ENCODE peak calls at places on chromosomes 12 and 14, in nine cellular contexts. K is left ventricle myocardium inferior, N is H9, E is A549, H is GM12878, T is ovary, I is left lung, W is kidney, Z is aorta. Q is an unnamed sample. For H3K4me1, the result is how much of the 10 kb centered on the place peaks cover.

GRCh38 chr14:65403231-65403630 is 9.3 kb upstream of the FUT8 start:
- DNase-seq in K (no peak), N (no peak), E (no peak), H (no peak), T (no peak), I (no peak), W (no peak), Z (no peak), Q (no peak)

GRCh38 chr12:27817761-27818160 is 37.7 kb upstream of the MANSC4 start:
- DNase-seq in K (no peak), N (no peak), E (no peak), H (no peak), T (no peak), I (no peak), W (no peak), Z (no peak), Q (no peak)

GRCh38 chr12:52020539-52021336 is 14.0 kb downstream of the TAMALIN start:
- DNase-seq in K (no peak), N (peak), E (peak), H (no peak), T (no peak), I (no peak), W (peak), Z (peak), Q (no peak)

GRCh38 chr12:75974323-75975273 is 57.0 kb downstream of the PHLDA1 start:
- DNase-seq in K (no peak), N (no peak), E (no peak), H (no peak), T (no peak), I (no peak), W (no peak), Z (peak), Q (no peak)

GRCh38 chr14:30874999-30875787 is 834 bp downstream of the COCH start:
- DNase-seq in K (no peak), N (peak), E (no peak), H (no peak), T (no peak), I (peak), W (peak), Z (no peak), Q (no peak)

GRCh38 chr12:100554608-100555077 is 18.8 kb upstream of the GAS2L3 start:
- DNase-seq in K (no peak), N (peak), E (peak), H (no peak), T (no peak), I (no peak), W (no peak), Z (no peak), Q (peak)

GRCh38 chr14:59177229-59177628 is 11.2 kb upstream of the DAAM1 start:
- DNase-seq in K (no peak), N (peak), E (no peak), H (no peak), T (no peak), I (no peak), W (no peak), Z (no peak), Q (no peak)

GRCh38 chr12:107086314-107086713 is 7.0 kb downstream of the CRY1 start:
- DNase-seq in K (no peak), N (no peak), E (no peak), H (no peak), T (no peak), I (no peak), W (no peak), Z (no peak), Q (no peak)

GRCh38 chr12:49345048-49345839 is 1.4 kb upstream of the DNAJC22 start:
- DNase-seq in K (no peak), N (peak), E (no peak), H (no peak), T (no peak), I (no peak), W (peak), Z (no peak), Q (no peak)

GRCh38 chr12:43551971-43552559 is at the start of gene ADAMTS20:
- DNase-seq in K (no peak), N (peak), E (no peak), H (no peak), T (no peak), I (peak), W (peak), Z (no peak), Q (no peak)

GRCh38 chr12:109761631-109761950 is 48.0 kb downstream of the FAM222A start:
- DNase-seq in K (no peak), N (peak), E (no peak), H (no peak), T (peak), I (no peak), W (peak), Z (peak), Q (no peak)

GRCh38 chr14:65370890-65371289 is 41.6 kb upstream of the FUT8 start:
- DNase-seq in K (no peak), N (no peak), E (no peak), H (no peak), T (no peak), I (no peak), W (no peak), Z (no peak), Q (no peak)

GRCh38 chr12:124507188-124508109 is 60.0 kb downstream of the NCOR2 start:
- DNase-seq in K (peak), N (no peak), E (no peak), H (no peak), T (no peak), I (no peak), W (peak), Z (no peak), Q (no peak)

GRCh38 chr12:90280564-90281058 is 572.0 kb upstream of the ATP2B1 start:
- DNase-seq in K (no peak), N (no peak), E (no peak), H (peak), T (no peak), I (no peak), W (no peak), Z (no peak), Q (no peak)

GRCh38 chr14:53979747-53980642 is 23.4 kb upstream of the BMP4 start:
- DNase-seq in K (peak), N (peak), E (no peak), H (no peak), T (peak), I (no peak), W (no peak), Z (no peak), Q (no peak)

GRCh38 chr14:94547151-94547680 is 14.0 kb upstream of the SERPINA4 start:
- DNase-seq in K (no peak), N (no peak), E (no peak), H (no peak), T (no peak), I (no peak), W (no peak), Z (no peak), Q (no peak)

GRCh38 chr14:94548131-94548998 is 12.9 kb upstream of the SERPINA4 start:
- DNase-seq in K (no peak), N (no peak), E (no peak), H (no peak), T (no peak), I (no peak), W (no peak), Z (no peak), Q (no peak)

GRCh38 chr14:94548999-94549985 is 11.9 kb upstream of the SERPINA4 start:
- DNase-seq in K (peak), N (peak), E (peak), H (no peak), T (peak), I (peak), W (no peak), Z (no peak), Q (peak)

GRCh38 chr14:94547726-94548125 is 13.5 kb upstream of the SERPINA4 start:
- DNase-seq in K (no peak), N (no peak), E (no peak), H (no peak), T (no peak), I (no peak), W (no peak), Z (no peak), Q (no peak)

GRCh38 chr14:94550041-94550440 is 11.2 kb upstream of the SERPINA4 start:
- DNase-seq in K (no peak), N (peak), E (no peak), H (no peak), T (no peak), I (no peak), W (no peak), Z (no peak), Q (no peak)
- H3K4me1 ChIP-seq in K (under half), N (under half), E (under half), H (under half), T (under half), I (under half), W (under half), Z (under half), Q (under half)

DNA sequence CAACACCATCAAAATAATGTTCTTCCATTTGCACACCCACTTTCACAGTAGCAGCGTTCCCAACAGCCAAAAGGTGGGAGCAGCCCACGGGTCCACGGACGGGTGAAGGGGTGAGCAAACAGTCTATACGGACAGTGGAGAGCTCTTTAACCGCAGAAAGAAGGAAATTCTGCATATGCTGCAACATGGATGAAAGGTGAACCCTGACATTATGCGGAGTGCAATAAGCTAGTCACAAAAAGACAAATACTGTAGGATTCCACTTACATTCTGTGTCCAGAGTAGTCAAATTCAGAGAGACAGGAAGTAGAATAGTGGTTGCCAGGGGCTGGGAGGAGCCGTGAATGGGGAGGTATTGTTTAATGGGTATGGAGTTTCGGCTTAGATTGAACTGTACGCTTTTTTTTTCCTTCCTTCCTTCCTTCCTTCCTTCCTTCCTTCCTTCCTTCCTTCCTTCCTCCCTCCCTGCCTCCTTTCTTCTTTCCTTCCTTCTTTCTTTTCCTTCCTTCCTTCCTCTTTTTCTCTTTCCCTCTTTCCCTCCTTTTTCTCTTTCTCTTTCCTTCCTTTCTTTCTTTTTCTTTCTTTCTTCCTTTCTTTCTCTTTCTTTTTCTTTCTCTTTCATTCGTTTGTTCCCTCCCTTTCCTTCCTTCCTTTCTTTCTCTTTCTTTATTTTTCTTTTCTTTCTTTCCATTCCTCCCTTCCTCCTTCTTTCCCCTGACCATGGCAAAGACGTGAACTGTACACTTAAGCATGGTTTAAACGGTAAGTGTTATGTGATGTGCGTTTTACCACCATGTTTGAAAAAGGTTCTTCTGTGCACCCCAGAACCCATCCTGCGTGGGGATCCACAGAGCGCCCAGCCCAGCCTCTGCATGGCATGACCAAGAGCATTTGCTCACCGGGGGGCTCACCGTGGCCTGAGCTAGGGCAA is 15.9 kb upstream of the ANKRD9 start:
- DNase-seq in K (no peak), N (no peak), E (no peak), H (peak), T (no peak), I (no peak), W (peak), Z (no peak), Q (peak)
- H3K4me1 ChIP-seq in K (under half), N (under half), E (under half), H (under half), T (under half), I (under half), W (under half), Z (under half), Q (under half)

GRCh38 chr12:50613463-50613862 is 108.7 kb downstream of the DIP2B start:
- DNase-seq in K (no peak), N (no peak), E (no peak), H (no peak), T (no peak), I (no peak), W (no peak), Z (no peak), Q (no peak)

GRCh38 chr12:50612882-50613281 is 108.1 kb downstream of the DIP2B start:
- DNase-seq in K (no peak), N (no peak), E (no peak), H (no peak), T (no peak), I (no peak), W (no peak), Z (no peak), Q (no peak)

GRCh38 chr12:50611021-50611420 is 106.2 kb downstream of the DIP2B start:
- DNase-seq in K (no peak), N (no peak), E (no peak), H (no peak), T (no peak), I (no peak), W (no peak), Z (no peak), Q (no peak)

GRCh38 chr12:50615534-50616296 is 110.9 kb downstream of the DIP2B start:
- DNase-seq in K (no peak), N (no peak), E (no peak), H (no peak), T (no peak), I (no peak), W (no peak), Z (no peak), Q (no peak)

DNA sequence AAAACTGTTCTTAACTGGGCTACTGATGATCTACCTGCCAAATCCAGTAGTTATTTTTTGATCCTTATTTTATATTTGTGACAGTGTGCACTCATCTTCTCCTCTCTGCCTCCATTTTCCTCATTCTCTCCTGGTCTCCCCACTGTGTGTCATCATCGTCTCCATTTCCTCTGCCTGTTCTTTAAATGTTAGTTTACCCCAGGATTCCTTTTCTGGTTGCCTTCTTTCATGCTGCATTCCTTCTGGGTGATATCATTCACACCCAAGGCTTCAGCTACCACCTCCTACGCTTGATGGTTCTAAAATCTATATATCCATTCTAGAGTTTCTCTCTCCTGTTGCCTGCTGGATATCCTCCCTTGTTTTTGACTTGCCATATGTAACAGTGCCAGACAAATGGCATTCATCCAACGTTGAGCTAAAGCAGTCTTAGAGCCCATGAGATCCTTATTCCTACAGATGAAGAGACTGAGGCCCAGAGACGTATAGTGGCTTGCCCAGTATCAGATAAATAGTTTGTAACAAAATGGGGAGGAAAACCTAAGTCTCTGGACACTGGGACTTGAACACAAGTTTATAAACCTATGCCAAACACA is 109.5 kb downstream of the DIP2B start:
- DNase-seq in K (no peak), N (no peak), E (no peak), H (no peak), T (no peak), I (no peak), W (no peak), Z (no peak), Q (no peak)
- H3K4me1 ChIP-seq in K (half or more), N (under half), E (under half), H (under half), T (under half), I (under half), W (under half), Z (under half), Q (under half)

GRCh38 chr12:82866946-82867345 is 180.2 kb downstream of the TMTC2 start:
- DNase-seq in K (no peak), N (no peak), E (no peak), H (no peak), T (no peak), I (no peak), W (no peak), Z (no peak), Q (no peak)

GRCh38 chr12:82866227-82866803 is 179.6 kb downstream of the TMTC2 start:
- DNase-seq in K (no peak), N (no peak), E (no peak), H (no peak), T (no peak), I (no peak), W (no peak), Z (no peak), Q (no peak)

GRCh38 chr12:82870825-82871377 is 184.2 kb downstream of the TMTC2 start:
- DNase-seq in K (no peak), N (no peak), E (no peak), H (no peak), T (no peak), I (no peak), W (no peak), Z (no peak), Q (no peak)

GRCh38 chr12:82862876-82863649 is 176.4 kb downstream of the TMTC2 start:
- DNase-seq in K (no peak), N (no peak), E (no peak), H (no peak), T (no peak), I (no peak), W (no peak), Z (no peak), Q (peak)

GRCh38 chr12:82867782-82868505 is 181.2 kb downstream of the TMTC2 start:
- DNase-seq in K (no peak), N (no peak), E (no peak), H (no peak), T (no peak), I (no peak), W (no peak), Z (no peak), Q (no peak)
- H3K4me1 ChIP-seq in K (under half), N (under half), E (under half), H (under half), T (under half), I (under half), W (under half), Z (under half), Q (under half)

Q was measured in small intestine.